ENCODE peak calls at places on chromosomes 12 and 14, in six cellular contexts. P, Y, X, V, N and F are unnamed samples.

GRCh38 chr12:119115296-119115905 is 63.3 kb upstream of the HSPB8 start:
- DNase-seq in P (peak), X (peak), Y (peak), V (no peak), N (peak), F (no peak)

GRCh38 chr12:8609061-8609570 is 3.5 kb downstream of the AICDA start:
- DNase-seq in N (peak), P (peak), X (peak), V (no peak), Y (peak), F (no peak)

GRCh38 chr14:101808020-101808641 is 46.6 kb downstream of the PPP2R5C start:
- DNase-seq in V (no peak), P (no peak), Y (no peak), N (peak), X (no peak), F (no peak)

GRCh38 chr12:123293178-123293760 is 21.6 kb upstream of the CDK2AP1 start:
- DNase-seq in N (no peak), P (no peak), V (no peak), X (no peak), Y (no peak), F (no peak)

GRCh38 chr14:78202976-78203375 is 32.8 kb downstream of the NRXN3 start:
- DNase-seq in N (peak), Y (no peak), X (no peak), P (peak), V (no peak), F (peak)

GRCh38 chr12:75568387-75568786 is 57.0 kb upstream of the KRR1 start:
- DNase-seq in Y (no peak), P (no peak), N (no peak), V (no peak), X (no peak), F (no peak)

GRCh38 chr12:65681226-65681625 is 143.1 kb upstream of the HMGA2 start:
- DNase-seq in P (no peak), V (no peak), X (no peak), N (no peak), Y (no peak), F (no peak)

GRCh38 chr14:103284574-103285467 is 49.2 kb upstream of the EIF5 start:
- DNase-seq in N (peak), Y (no peak), V (no peak), P (peak), X (no peak), F (no peak)

GRCh38 chr14:99454246-99454645 is 26.4 kb downstream of the SETD3 start:
- DNase-seq in P (no peak), Y (no peak), V (no peak), X (no peak), N (no peak), F (no peak)

GRCh38 chr14:73394317-73394716 is 64.0 kb downstream of the NUMB start:
- DNase-seq in N (no peak), P (no peak), Y (no peak), V (no peak), X (no peak), F (no peak)

GRCh38 chr14:102493585-102493984 is 16.0 kb downstream of the ANKRD9 start:
- DNase-seq in V (no peak), P (no peak), X (no peak), Y (no peak), N (no peak), F (no peak)

GRCh38 chr12:24424889-24425600 is 475.6 kb upstream of the SOX5 start:
- DNase-seq in X (no peak), Y (no peak), P (no peak), N (no peak), V (no peak), F (no peak)

GRCh38 chr12:105935981-105936380 is 202.8 kb downstream of the NUAK1 start:
- DNase-seq in P (no peak), N (no peak), V (no peak), Y (no peak), X (no peak), F (no peak)

GRCh38 chr14:53043107-53043704 is 92.4 kb upstream of the FERMT2 start:
- DNase-seq in Y (no peak), V (no peak), N (no peak), X (no peak), P (no peak), F (no peak)

GRCh38 chr14:34043627-34044372 is 92.9 kb upstream of the EGLN3 start:
- DNase-seq in N (peak), P (peak), V (peak), X (no peak), Y (peak), F (peak)

GRCh38 chr12:89782807-89783206 is 74.2 kb upstream of the ATP2B1 start:
- DNase-seq in V (no peak), X (no peak), Y (no peak), P (no peak), N (no peak), F (no peak)

GRCh38 chr14:61080591-61081010 is 99.6 kb downstream of the SLC38A6 start:
- DNase-seq in P (no peak), V (no peak), N (peak), Y (no peak), X (no peak), F (no peak)

GRCh38 chr14:63717704-63718103 is 10.2 kb downstream of the SGPP1 start:
- DNase-seq in V (peak), P (no peak), Y (peak), N (peak), X (no peak), F (no peak)

GRCh38 chr12:111761099-111761498 is 5.6 kb upstream of the ALDH2 start:
- DNase-seq in P (no peak), N (no peak), V (no peak), Y (no peak), X (no peak), F (no peak)

GRCh38 chr14:101473045-101473729 is 88.1 kb upstream of the DIO3 start:
- DNase-seq in Y (no peak), V (no peak), X (no peak), P (no peak), N (no peak), F (no peak)

GRCh38 chr12:70386771-70387170 is 20.7 kb downstream of the KCNMB4 start:
- DNase-seq in Y (no peak), V (no peak), X (no peak), N (no peak), P (no peak), F (no peak)

DNA sequence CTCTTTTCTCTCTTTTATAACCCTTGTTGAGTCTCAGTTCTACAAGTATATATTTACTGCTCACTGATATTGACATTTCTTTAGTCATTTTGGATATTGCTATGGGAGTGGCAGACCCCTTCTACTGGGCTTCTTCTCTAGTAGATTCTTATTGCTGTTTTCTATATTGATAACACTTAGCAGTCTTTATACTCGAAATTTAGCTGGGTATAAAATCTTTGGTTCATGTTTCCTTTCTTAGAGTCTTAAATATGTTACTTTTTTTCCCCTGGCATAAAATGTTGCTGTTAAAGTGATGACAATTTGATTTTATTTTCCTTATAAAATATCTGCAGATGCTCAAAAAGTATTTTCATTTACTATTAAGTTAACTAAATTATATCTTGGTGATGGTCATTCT is 32.6 kb downstream of the VRK1 start:
- DNase-seq in Y (no peak), V (no peak), P (no peak), X (no peak), N (no peak), F (no peak)
- H3K27ac ChIP-seq in Y (no peak), V (no peak), P (no peak), X (no peak), N (no peak), F (no peak)

DNA sequence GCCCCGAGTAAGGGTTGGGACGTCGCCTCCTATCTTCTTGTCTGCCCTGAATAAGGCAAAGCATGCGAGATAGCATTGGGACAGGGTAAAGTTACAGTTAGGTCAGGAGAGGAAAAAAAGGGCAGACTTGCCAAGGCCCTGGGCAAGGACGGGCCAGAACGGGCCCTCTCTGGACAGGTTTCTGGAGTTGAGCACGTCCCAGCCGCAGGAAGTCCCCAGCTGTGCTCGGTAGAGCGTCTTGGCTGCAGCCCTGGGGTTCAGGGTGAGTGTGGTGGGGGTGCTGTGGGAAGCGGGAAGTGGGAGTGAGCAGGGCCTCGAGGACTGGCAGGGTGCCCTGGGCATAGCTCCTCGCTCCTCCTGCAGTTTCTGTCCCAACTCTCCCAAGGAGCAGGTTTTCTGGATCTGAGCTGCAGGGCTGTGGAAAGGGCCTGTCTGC is 5.4 kb downstream of the RPS6KL1 start:
- DNase-seq in Y (no peak), N (no peak), X (peak), P (no peak), V (no peak), F (no peak)
- H3K27ac ChIP-seq in Y (no peak), N (no peak), X (peak), P (peak), V (no peak), F (no peak)

DNA sequence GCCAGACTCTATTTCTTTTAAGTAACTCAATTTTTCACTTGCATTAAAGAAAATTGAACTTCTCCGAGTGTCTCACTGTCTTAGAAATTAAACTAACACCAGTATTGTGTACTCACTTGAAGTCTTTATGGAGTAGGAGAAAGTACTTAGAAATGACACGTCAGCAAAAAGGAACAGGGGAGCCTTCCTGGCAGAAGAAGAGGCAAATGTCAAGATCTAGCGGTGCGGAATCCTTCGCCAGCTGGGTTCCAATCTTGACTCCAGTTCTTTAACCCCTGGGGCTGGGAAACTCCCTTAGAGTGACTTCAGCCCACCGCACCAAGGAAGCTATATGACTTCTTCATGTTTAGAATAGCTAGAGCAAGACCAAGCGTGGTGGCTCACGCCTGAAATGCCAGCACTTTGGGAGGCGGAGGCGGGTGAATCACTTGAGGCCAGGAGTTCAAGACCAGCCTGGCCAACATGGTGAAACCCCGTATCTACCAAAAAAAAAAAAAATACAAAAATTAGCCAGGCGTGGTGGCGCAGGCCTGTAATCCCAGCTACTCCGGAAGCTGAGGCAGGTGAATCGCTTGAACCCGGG is 34.4 kb downstream of the WBP11 start:
- DNase-seq in P (no peak), V (no peak), N (peak), Y (no peak), X (peak), F (no peak)
- H3K27ac ChIP-seq in P (peak), V (peak), N (no peak), Y (peak), X (peak), F (peak)

GRCh38 chr12:19457561-19457960 is 18.3 kb downstream of the AEBP2 start:
- DNase-seq in V (no peak), P (no peak), Y (no peak), N (no peak), X (no peak), F (no peak)

GRCh38 chr12:19453961-19454360 is 14.7 kb downstream of the AEBP2 start:
- DNase-seq in P (no peak), N (no peak), V (no peak), X (no peak), Y (no peak), F (no peak)

GRCh38 chr12:19458733-19459132 is 19.4 kb downstream of the AEBP2 start:
- DNase-seq in V (no peak), X (no peak), Y (no peak), P (no peak), N (no peak), F (no peak)

GRCh38 chr12:19454837-19455236 is 15.5 kb downstream of the AEBP2 start:
- DNase-seq in N (no peak), X (no peak), P (no peak), V (no peak), Y (no peak), F (no peak)

GRCh38 chr12:19456176-19456575 is 16.9 kb downstream of the AEBP2 start:
- DNase-seq in X (no peak), N (no peak), P (no peak), Y (no peak), V (no peak), F (no peak)
- H3K27ac ChIP-seq in X (no peak), N (no peak), P (no peak), Y (no peak), V (no peak), F (no peak)

GRCh38 chr12:46764005-46764404 is 61.8 kb downstream of the SLC38A4 start:
- DNase-seq in P (no peak), V (no peak), Y (no peak), X (no peak), N (no peak), F (no peak)

GRCh38 chr12:46763230-46763629 is 62.6 kb downstream of the SLC38A4 start:
- DNase-seq in N (no peak), X (no peak), Y (no peak), V (no peak), P (no peak), F (no peak)
- H3K27ac ChIP-seq in N (no peak), X (no peak), Y (no peak), V (no peak), P (no peak), F (no peak)

GRCh38 chr12:22740656-22741350 is 115.8 kb downstream of the ETNK1 start:
- DNase-seq in P (no peak), V (no peak), N (no peak), Y (no peak), X (no peak), F (no peak)
- H3K27ac ChIP-seq in P (no peak), V (no peak), N (no peak), Y (no peak), X (no peak), F (no peak)

GRCh38 chr14:70901218-70901772 is 6.0 kb upstream of the PCNX1 start:
- DNase-seq in V (no peak), P (no peak), X (no peak), N (peak), Y (no peak), F (no peak)
- H3K27ac ChIP-seq in V (no peak), P (no peak), X (no peak), N (no peak), Y (no peak), F (no peak)

DNA sequence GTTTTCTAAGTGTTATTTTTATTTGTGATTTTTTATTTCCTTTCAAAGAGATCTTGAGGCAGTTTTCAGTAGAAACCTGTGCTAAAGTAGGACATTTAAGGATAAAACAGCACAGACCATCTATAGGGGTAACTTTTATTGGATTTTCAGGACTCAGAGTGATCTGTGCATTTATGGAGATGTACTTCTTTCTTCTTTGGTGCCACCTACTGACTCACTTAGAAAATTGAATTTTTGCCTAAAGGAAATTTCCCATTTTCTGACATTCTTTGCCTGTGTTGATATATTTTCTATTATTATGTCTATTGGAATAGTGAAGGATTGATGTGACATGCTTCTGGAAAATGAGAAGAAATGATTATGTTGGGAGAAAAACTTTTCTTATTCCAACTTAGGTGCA is 113.0 kb downstream of the UNC79 start:
- DNase-seq in P (no peak), Y (peak), V (no peak), X (no peak), N (no peak), F (no peak)
- H3K27ac ChIP-seq in P (no peak), Y (no peak), V (no peak), X (no peak), N (no peak), F (no peak)

GRCh38 chr12:58888131-58888783 is 32.0 kb downstream of the LRIG3 start:
- DNase-seq in X (no peak), N (no peak), P (peak), Y (no peak), V (no peak), F (peak)
- H3K27ac ChIP-seq in X (peak), N (no peak), P (peak), Y (no peak), V (no peak), F (peak)